ENCODE peak calls at places on chromosomes 16 and 17, in six cellular contexts. W is CD8-positive, alpha-beta T cell; L is body of pancreas; Y is A549; T is brain microvascular endothelial cell; E is dorsolateral prefrontal cortex. P is an unnamed sample.

GRCh38 chr17:43943769-43944418 is 1.6 kb upstream of the PPY start:
- DNase-seq in W (peak), L (peak), Y (peak), T (peak), E (peak), P (peak)

GRCh38 chr16:64181526-64181925 is 940.3 kb downstream of the CDH11 start:
- DNase-seq in W (no peak), L (no peak), Y (no peak), T (no peak), E (no peak), P (no peak)

GRCh38 chr16:720990-721764 is at the start of gene ANTKMT:
- DNase-seq in W (peak), L (peak), Y (peak), T (peak), E (peak), P (peak)

GRCh38 chr17:27755706-27756466 is 44.4 kb downstream of the NOS2 start:
- DNase-seq in W (no peak), L (no peak), Y (no peak), T (no peak), E (no peak), P (no peak)

GRCh38 chr16:74813109-74813641 is 38.6 kb upstream of the FA2H start:
- DNase-seq in W (peak), L (peak), Y (peak), T (peak), E (peak), P (peak)

GRCh38 chr17:4968916-4969550 is 1.4 kb upstream of the SPAG7 start:
- DNase-seq in W (no peak), L (no peak), Y (peak), T (peak), E (no peak), P (peak)

GRCh38 chr16:49460786-49461470 is 87.3 kb downstream of the C16orf78 start:
- DNase-seq in W (no peak), L (peak), Y (no peak), T (no peak), E (no peak), P (no peak)

GRCh38 chr16:65318590-65319267 is 196.9 kb upstream of the CDH11 start:
- DNase-seq in W (no peak), L (no peak), Y (no peak), T (no peak), E (no peak), P (no peak)

GRCh38 chr17:65564793-65565192 is 3.3 kb upstream of the AXIN2 start:
- DNase-seq in W (no peak), L (peak), Y (no peak), T (no peak), E (no peak), P (peak)

GRCh38 chr16:79172306-79172705 is 428.2 kb downstream of the MAF start:
- DNase-seq in W (no peak), L (no peak), Y (no peak), T (no peak), E (no peak), P (no peak)

GRCh38 chr16:15032547-15033308 is 23.1 kb downstream of the NTAN1 start:
- DNase-seq in W (no peak), L (no peak), Y (no peak), T (peak), E (no peak), P (no peak)

GRCh38 chr17:65142247-65142646 is 5.1 kb downstream of the RGS9 start:
- DNase-seq in W (no peak), L (no peak), Y (no peak), T (no peak), E (no peak), P (no peak)

GRCh38 chr16:10500582-10500981 is 79.8 kb downstream of the EMP2 start:
- DNase-seq in W (no peak), L (no peak), Y (no peak), T (no peak), E (no peak), P (no peak)

GRCh38 chr16:56990407-56991286 is 1.3 kb downstream of the NLRC5 start:
- DNase-seq in W (no peak), L (no peak), Y (no peak), T (no peak), E (no peak), P (no peak)

GRCh38 chr16:85227262-85227923 is 115.1 kb upstream of the CIBAR2 start:
- DNase-seq in W (no peak), L (no peak), Y (no peak), T (no peak), E (no peak), P (no peak)

GRCh38 chr16:17149904-17150483 is 320.8 kb downstream of the XYLT1 start:
- DNase-seq in W (no peak), L (no peak), Y (no peak), T (no peak), E (no peak), P (no peak)

GRCh38 chr16:64365448-64365858 is 756.4 kb downstream of the CDH11 start:
- DNase-seq in W (no peak), L (no peak), Y (no peak), T (no peak), E (no peak), P (no peak)

GRCh38 chr17:9298776-9299295 is 276.8 kb downstream of the STX8 start:
- DNase-seq in W (no peak), L (no peak), Y (no peak), T (no peak), E (no peak), P (no peak)

GRCh38 chr16:87086575-87086974 is 230.6 kb downstream of the C16orf95 start:
- DNase-seq in W (no peak), L (no peak), Y (no peak), T (peak), E (no peak), P (no peak)

GRCh38 chr17:40935624-40936023 is 1.8 kb downstream of the KRT23 start:
- DNase-seq in W (no peak), L (no peak), Y (no peak), T (peak), E (no peak), P (no peak)

GRCh38 chr17:13086142-13086769 is 68.4 kb upstream of the ELAC2 start:
- DNase-seq in W (no peak), L (no peak), Y (no peak), T (no peak), E (no peak), P (no peak)

GRCh38 chr16:4298761-4299522 is 16.9 kb upstream of the GLIS2 start:
- DNase-seq in W (no peak), L (no peak), Y (peak), T (peak), E (no peak), P (peak)

GRCh38 chr16:17205279-17206139 is 265.3 kb downstream of the XYLT1 start:
- DNase-seq in W (no peak), L (peak), Y (no peak), T (no peak), E (no peak), P (no peak)

GRCh38 chr16:47134550-47134949 is 9.2 kb downstream of the NETO2 start:
- DNase-seq in W (no peak), L (no peak), Y (no peak), T (no peak), E (no peak), P (no peak)

GRCh38 chr16:47143329-47143676 is 442 bp downstream of the NETO2 start:
- DNase-seq in W (peak), L (peak), Y (peak), T (peak), E (peak), P (peak)

GRCh38 chr17:44217738-44218343 is 1.6 kb downstream of the UBTF start:
- DNase-seq in W (no peak), L (no peak), Y (no peak), T (no peak), E (no peak), P (no peak)

GRCh38 chr17:21453144-21453982 is 77.2 kb downstream of the KCNJ12 start:
- DNase-seq in W (no peak), L (no peak), Y (no peak), T (no peak), E (no peak), P (no peak)

GRCh38 chr17:2701161-2701995 is 10.2 kb downstream of the CLUH start:
- DNase-seq in W (no peak), L (no peak), Y (no peak), T (no peak), E (no peak), P (peak)

GRCh38 chr17:12683299-12683698 is 17.6 kb downstream of the MYOCD start:
- DNase-seq in W (no peak), L (no peak), Y (no peak), T (no peak), E (no peak), P (no peak)

GRCh38 chr17:82483836-82484235 is 25.3 kb downstream of the NARF start:
- DNase-seq in W (no peak), L (no peak), Y (no peak), T (no peak), E (no peak), P (no peak)

GRCh38 chr16:88760424-88761142 is 24.4 kb downstream of the PIEZO1 start:
- DNase-seq in W (no peak), L (no peak), Y (no peak), T (no peak), E (no peak), P (no peak)

GRCh38 chr16:53080345-53081031 is 25.7 kb downstream of the CHD9 start:
- DNase-seq in W (no peak), L (no peak), Y (peak), T (peak), E (no peak), P (no peak)

GRCh38 chr16:86886651-86887050 is 308.3 kb downstream of the FOXL1 start:
- DNase-seq in W (no peak), L (no peak), Y (no peak), T (no peak), E (no peak), P (no peak)

GRCh38 chr17:14950216-14950615 is 314.9 kb downstream of the PMP22 start:
- DNase-seq in W (no peak), L (no peak), Y (no peak), T (peak), E (no peak), P (no peak)

GRCh38 chr17:40556884-40557414 is 8.3 kb downstream of the CCR7 start:
- DNase-seq in W (no peak), L (no peak), Y (no peak), T (no peak), E (no peak), P (peak)

GRCh38 chr17:42198897-42199296 is 4.6 kb upstream of the GHDC start:
- DNase-seq in W (no peak), L (no peak), Y (no peak), T (no peak), E (no peak), P (no peak)

DNA sequence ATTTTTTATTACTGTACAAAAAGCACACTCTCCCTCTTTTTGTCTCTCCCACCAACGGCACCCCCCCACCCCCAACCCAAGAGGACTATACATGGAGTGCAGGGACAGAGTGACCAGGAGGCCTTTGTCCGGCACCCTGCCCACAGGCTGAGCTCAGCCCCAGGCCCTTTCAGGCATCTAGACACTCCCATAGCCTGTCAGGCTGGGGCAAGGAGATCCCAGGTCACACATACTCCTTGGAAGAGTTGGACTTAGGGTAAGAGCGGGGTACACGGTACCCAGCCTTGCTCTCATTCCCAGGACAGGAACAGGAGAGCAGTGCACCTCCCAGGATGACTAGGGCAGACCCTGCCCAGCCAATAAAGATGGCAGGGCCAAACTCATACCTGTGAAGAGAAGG is 2.1 kb downstream of the CLDN7 start:
- DNase-seq in W (no peak), L (no peak), Y (no peak), T (no peak), E (no peak), P (no peak)
- H3K27ac ChIP-seq in W (no peak), L (peak), Y (peak), T (no peak), E (no peak), P (peak)

GRCh38 chr17:80191192-80191591 is 21.4 kb downstream of the CARD14 start:
- DNase-seq in W (no peak), L (no peak), Y (no peak), T (no peak), E (no peak), P (peak)
- TF ChIP-seq CTCF in W (no peak), L (no peak), Y (no peak), T (no peak), E (no peak), P (peak)

DNA sequence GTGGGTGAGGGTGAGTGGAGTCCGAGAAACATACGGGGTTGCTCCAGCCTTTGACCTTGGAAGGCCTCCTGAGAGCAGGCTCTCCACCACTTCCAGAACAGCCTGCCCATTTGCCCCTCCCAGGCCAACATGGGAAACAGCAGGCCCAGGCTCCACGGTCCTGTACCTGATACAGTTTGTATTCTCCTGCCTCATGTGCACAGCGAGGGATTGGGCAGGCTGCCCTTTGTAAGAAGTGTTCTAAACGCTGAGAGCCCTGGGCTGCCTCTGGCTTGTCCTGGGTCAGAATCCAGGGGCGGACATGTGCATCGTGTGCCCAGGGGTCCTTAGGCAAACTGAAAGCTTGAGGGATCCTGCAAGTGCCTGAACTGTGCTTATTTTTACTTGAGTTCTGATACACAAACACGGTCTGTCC is 3.4 kb upstream of the CBX2 start:
- DNase-seq in W (no peak), L (no peak), Y (no peak), T (no peak), E (no peak), P (peak)
- H3K27ac ChIP-seq in W (no peak), L (peak), Y (no peak), T (no peak), E (no peak), P (no peak)

GRCh38 chr17:29113334-29113733 is 66.9 kb downstream of the MYO18A start:
- DNase-seq in W (no peak), L (no peak), Y (no peak), T (no peak), E (no peak), P (peak)
- TF ChIP-seq CTCF in W (no peak), L (no peak), Y (no peak), T (peak), E (no peak), P (peak)

GRCh38 chr17:17963066-17963465 is 9.1 kb downstream of the TOM1L2 start:
- DNase-seq in W (no peak), L (no peak), Y (no peak), T (no peak), E (no peak), P (no peak)

GRCh38 chr17:17959520-17960361 is 12.5 kb downstream of the TOM1L2 start:
- DNase-seq in W (no peak), L (no peak), Y (peak), T (no peak), E (no peak), P (no peak)

GRCh38 chr17:17963694-17964436 is 8.3 kb downstream of the TOM1L2 start:
- DNase-seq in W (no peak), L (no peak), Y (no peak), T (no peak), E (no peak), P (no peak)

GRCh38 chr17:17957584-17957916 is 14.7 kb downstream of the TOM1L2 start:
- DNase-seq in W (no peak), L (no peak), Y (no peak), T (no peak), E (no peak), P (no peak)

DNA sequence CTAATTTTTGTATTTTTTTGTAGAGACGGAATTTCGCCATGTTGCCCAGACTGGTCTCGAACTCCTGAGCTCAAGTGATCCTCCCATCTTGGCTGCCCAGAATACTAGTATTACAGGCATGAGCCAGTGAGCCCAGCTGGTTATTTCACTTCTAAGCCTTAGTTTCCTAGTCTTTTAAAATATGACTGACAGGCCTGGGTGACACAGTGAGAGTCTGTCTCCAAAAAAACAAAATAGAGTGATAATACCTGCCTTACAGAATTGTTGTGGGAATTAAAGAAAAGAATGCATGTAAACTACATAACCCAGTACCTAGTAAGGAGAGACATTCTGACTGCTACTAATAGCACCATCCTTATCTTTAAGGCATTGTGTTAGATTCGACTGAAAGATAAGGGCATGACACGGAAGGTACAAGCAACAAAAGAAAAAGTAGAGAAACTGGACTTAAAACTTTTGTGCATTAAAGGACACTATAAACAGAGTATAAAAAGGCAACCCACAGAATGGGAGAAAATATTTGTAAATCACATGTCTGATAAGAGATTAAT is 11.6 kb downstream of the TOM1L2 start:
- DNase-seq in W (no peak), L (no peak), Y (no peak), T (no peak), E (no peak), P (no peak)
- H3K27ac ChIP-seq in W (no peak), L (peak), Y (peak), T (no peak), E (peak), P (no peak)

GRCh38 chr17:58317421-58318064 is 11.1 kb downstream of the TSPOAP1 start:
- DNase-seq in W (peak), L (peak), Y (peak), T (peak), E (no peak), P (peak)
- TF ChIP-seq CTCF in W (peak), L (peak), Y (peak), T (peak), E (peak), P (peak)

DNA sequence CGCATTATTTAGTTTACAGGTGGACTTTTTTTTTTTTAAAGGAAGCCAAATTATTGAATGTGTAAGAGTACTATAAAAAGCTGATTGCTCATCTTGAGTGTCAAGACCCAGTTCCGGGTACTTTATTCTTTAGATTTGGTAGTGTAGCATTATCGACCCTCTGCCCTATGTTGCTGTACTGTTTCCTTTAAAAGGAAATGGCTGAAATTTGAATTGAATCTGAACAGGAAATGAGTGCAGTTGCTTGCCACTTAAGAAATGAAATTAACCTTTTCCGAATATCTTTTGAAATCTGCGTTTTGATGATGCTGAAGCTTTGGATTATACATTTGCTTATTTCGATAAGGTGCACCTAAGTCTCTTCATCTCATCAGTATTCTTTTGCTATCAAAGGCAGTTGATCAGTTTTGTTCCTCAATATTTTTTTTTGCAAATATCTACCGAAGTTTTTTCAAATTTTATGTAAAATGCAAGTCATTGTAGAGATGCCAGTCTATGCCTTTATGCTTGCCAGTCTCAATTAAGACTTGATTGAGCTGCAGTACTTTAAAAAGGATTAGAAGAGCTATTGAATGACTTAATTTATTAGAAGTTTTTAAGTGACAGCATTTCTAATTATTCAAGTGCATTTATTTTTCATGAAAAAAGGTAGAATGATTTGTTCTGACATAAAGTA is 1.8 kb downstream of the GGNBP2 start:
- DNase-seq in W (no peak), L (no peak), Y (no peak), T (no peak), E (no peak), P (no peak)
- H3K27ac ChIP-seq in W (peak), L (peak), Y (peak), T (peak), E (peak), P (peak)

GRCh38 chr17:149231-149630 is 11.9 kb downstream of the SCGB1C2 start:
- DNase-seq in W (no peak), L (peak), Y (no peak), T (no peak), E (peak), P (peak)
- TF ChIP-seq CTCF in W (no peak), L (no peak), Y (no peak), T (no peak), E (no peak), P (peak)